ENCODE peak calls at places on chromosomes 5 and 9, in five cellular contexts. O, J, I, N and K are unnamed samples.

GRCh38 chr9:130090915-130091314 is 37.2 kb downstream of the GPR107 start:
- DNase-seq in O (no peak), J (no peak), I (no peak), N (no peak), K (no peak)

GRCh38 chr5:151082976-151083651 is 2.3 kb upstream of the TNIP1 start:
- DNase-seq in O (peak; percentile 59), J (no peak), I (peak; percentile 85), N (no peak), K (peak; percentile 98)

GRCh38 chr5:67901816-67902496 is 313.6 kb upstream of the PIK3R1 start:
- DNase-seq in O (no peak), J (no peak), I (no peak), N (no peak), K (no peak)

GRCh38 chr5:177233206-177233605 is 70.3 kb downstream of the RAB24 start:
- DNase-seq in O (no peak), J (peak; percentile 19), I (no peak), N (no peak), K (no peak)

GRCh38 chr9:104992696-104993095 is 64.7 kb upstream of the ABCA1 start:
- DNase-seq in O (no peak), J (no peak), I (no peak), N (no peak), K (no peak)

GRCh38 chr9:127360829-127361228 is 36.1 kb upstream of the SLC2A8 start:
- DNase-seq in O (no peak), J (no peak), I (no peak), N (no peak), K (no peak)

GRCh38 chr9:37104183-37104889 is 16.0 kb upstream of the ZCCHC7 start:
- DNase-seq in O (no peak), J (no peak), I (no peak), N (no peak), K (no peak)

GRCh38 chr5:151614565-151614964 is 23.4 kb upstream of the FAT2 start:
- DNase-seq in O (no peak), J (no peak), I (no peak), N (no peak), K (no peak)

GRCh38 chr9:127347831-127348699 is 48.9 kb upstream of the SLC2A8 start:
- DNase-seq in O (no peak), J (no peak), I (no peak), N (no peak), K (peak; percentile 45)

GRCh38 chr5:180675036-180675635 is 25.7 kb upstream of the FLT4 start:
- DNase-seq in O (no peak), J (no peak), I (no peak), N (no peak), K (no peak)

GRCh38 chr9:131092548-131093440 is 3.5 kb upstream of the AIF1L start:
- DNase-seq in O (no peak), J (no peak), I (no peak), N (no peak), K (no peak)

GRCh38 chr5:44546283-44546682 is 157.1 kb upstream of the FGF10 start:
- DNase-seq in O (no peak), J (no peak), I (no peak), N (no peak), K (no peak)

GRCh38 chr5:35046754-35047153 is 995 bp downstream of the AGXT2 start:
- DNase-seq in O (no peak), J (no peak), I (no peak), N (no peak), K (no peak)

GRCh38 chr9:77598510-77598909 is 49.6 kb downstream of the GNA14 start:
- DNase-seq in O (no peak), J (no peak), I (no peak), N (no peak), K (no peak)

GRCh38 chr5:160449458-160449857 is 27.8 kb downstream of the PTTG1 start:
- DNase-seq in O (no peak), J (no peak), I (no peak), N (no peak), K (no peak)

GRCh38 chr5:60207031-60207430 is 313.5 kb upstream of the PDE4D start:
- DNase-seq in O (no peak), J (no peak), I (peak; percentile 29), N (no peak), K (no peak)

GRCh38 chr5:62208218-62208852 is 97.7 kb upstream of the KIF2A start:
- DNase-seq in O (no peak), J (no peak), I (no peak), N (no peak), K (no peak)

DNA sequence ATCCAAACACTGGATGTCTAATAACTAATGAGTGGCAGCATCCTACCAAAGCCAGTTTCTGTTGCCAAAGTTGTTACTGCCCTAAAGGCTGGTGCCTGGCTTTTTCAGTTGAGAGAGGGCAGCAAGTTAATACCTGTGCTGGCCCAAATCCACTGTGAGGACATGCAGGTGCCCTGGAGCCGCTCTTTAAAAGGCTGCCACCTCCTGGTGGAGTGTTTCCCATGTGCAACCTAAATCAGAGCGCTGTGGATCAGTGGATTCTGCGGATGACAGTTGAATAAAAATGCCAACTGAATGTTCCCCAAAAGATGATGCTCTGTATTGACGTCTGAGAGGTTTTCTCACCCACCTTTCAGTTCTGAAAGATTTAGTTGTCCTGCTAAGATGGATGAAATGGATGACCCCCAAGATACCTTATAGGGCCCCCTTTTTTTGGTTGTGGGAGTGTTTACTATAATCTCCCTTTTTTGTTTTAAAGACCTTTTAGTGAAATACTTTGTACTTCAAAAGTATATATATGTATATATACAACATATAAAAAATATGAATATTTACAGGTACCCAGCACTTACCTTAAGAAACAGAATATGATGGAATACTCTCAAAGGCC is 146.4 kb downstream of the EGFLAM start:
- DNase-seq in O (no peak), J (no peak), I (no peak), N (no peak), K (no peak)
- H3K27me3 ChIP-seq in O (no peaks in the 10 kb centered on the region), J (no peaks in the 10 kb centered on the region), I (no peaks in the 10 kb centered on the region), N (no peaks in the 10 kb centered on the region), K (peaks cover 21% of the 10 kb centered on the region)

GRCh38 chr9:34573599-34574325 is 15.8 kb downstream of the CNTFR start:
- DNase-seq in O (no peak), J (no peak), I (no peak), N (no peak), K (no peak)

GRCh38 chr9:34571180-34571800 is 18.2 kb downstream of the CNTFR start:
- DNase-seq in O (no peak), J (no peak), I (no peak), N (no peak), K (no peak)

GRCh38 chr9:34570422-34571179 is 18.9 kb downstream of the CNTFR start:
- DNase-seq in O (no peak), J (no peak), I (no peak), N (no peak), K (no peak)

GRCh38 chr9:34572628-34573027 is 16.9 kb downstream of the CNTFR start:
- DNase-seq in O (no peak), J (no peak), I (no peak), N (no peak), K (no peak)

GRCh38 chr9:34572092-34572491 is 17.4 kb downstream of the CNTFR start:
- DNase-seq in O (no peak), J (no peak), I (no peak), N (no peak), K (no peak)
- H3K4me1 ChIP-seq in O (no peaks in the 10 kb centered on the region), J (peaks cover 4% of the 10 kb centered on the region), I (no peaks in the 10 kb centered on the region), N (peaks cover 3% of the 10 kb centered on the region), K (no peaks in the 10 kb centered on the region)

DNA sequence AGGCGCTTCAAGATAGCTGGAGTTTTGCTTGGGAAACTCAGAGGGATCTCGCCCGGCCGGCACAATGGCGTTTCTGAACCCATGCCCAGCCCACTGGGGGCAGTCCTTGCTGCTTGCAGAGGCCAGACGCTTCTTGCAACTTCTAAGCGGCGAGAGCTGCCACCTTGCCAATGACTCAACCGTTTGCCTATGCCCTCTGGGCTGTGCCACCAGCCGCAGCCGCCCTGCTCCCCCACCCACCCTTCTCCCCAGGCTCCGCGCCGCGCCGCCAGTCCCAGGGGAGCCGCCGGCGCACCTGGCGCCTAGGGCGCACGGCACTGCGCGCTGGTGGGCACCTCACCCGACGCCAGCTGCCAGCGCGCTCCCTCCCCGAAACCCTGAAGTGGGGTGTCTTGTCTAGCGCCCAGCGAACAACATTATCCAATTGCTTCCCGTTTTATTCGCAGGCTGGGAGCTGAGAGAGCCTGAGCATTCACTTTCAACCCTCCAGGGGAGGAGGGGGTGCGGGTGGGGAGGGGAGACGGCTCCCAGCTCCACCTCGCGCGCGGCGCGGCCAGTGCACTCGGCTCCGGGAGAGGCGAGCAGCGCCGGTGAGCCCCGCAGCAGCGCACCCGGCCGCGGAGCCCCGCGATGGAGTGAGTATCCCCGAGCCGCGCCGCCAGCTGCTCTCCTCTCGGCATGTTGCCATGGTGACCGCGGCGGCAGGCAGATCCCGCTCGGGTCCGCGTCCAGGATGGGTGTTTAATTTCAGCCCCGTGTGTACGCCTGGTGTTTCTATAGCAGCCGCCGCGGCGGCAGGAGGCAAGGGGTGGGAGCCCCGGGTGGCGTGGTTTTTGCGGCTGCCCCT is 139.5 kb upstream of the PALM2AKAP2 start:
- DNase-seq in O (peak; percentile 89), J (peak; percentile 58), I (peak; percentile 22), N (no peak), K (peak; percentile 21)
- H3K27me3 ChIP-seq in O (no peaks in the 10 kb centered on the region), J (no peaks in the 10 kb centered on the region), I (peaks cover 13% of the 10 kb centered on the region), N (no peaks in the 10 kb centered on the region), K (peaks cover 40% of the 10 kb centered on the region)

GRCh38 chr5:149408252-149409099 is 29.4 kb upstream of the IL17B start:
- DNase-seq in O (peak; percentile 53), J (no peak), I (no peak), N (no peak), K (no peak)

GRCh38 chr5:149411738-149412519 is 32.8 kb upstream of the IL17B start:
- DNase-seq in O (peak; percentile 71), J (no peak), I (no peak), N (no peak), K (no peak)

GRCh38 chr5:149410721-149411432 is 31.8 kb upstream of the IL17B start:
- DNase-seq in O (peak; percentile 78), J (no peak), I (no peak), N (no peak), K (no peak)

GRCh38 chr5:149409268-149409948 is 30.3 kb upstream of the IL17B start:
- DNase-seq in O (peak; percentile 77), J (no peak), I (no peak), N (no peak), K (no peak)

DNA sequence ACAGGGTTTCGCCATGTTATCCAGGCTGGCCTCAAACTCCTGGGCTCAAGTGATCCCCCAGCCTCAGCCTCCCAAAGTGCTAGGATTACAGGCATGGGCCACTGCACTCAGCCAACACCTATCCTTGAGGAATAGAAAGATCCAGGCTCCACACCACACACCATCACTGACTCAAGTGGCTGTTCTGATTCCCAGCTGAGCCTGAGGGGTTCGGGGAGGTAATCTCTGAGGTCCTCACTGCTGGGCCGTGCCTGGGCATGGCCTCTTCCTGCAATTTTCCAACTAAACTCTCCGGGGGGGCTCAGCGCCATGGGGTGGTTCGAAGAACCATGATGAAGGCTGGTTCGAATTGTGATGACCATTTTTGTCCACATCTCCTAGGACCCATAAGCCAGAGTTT is 31.0 kb upstream of the IL17B start:
- DNase-seq in O (peak; percentile 61), J (no peak), I (no peak), N (no peak), K (no peak)
- H3K4me1 ChIP-seq in O (no peaks in the 10 kb centered on the region), J (peaks cover 20% of the 10 kb centered on the region), I (peaks cover 9% of the 10 kb centered on the region), N (no peaks in the 10 kb centered on the region), K (peaks cover 93% of the 10 kb centered on the region)